ENCODE peak calls at places on chromosome 5, in six cellular contexts. I is K562, T is A549, U is upper lobe of left lung, R is HepG2, J is GM12878. P is an unnamed sample.

GRCh38 chr5:134153241-134153640 is 23.5 kb downstream of the SKP1 start:
- ATAC-seq in I (no peak), T (no peak), U (no peak), R (no peak), J (no peak), P (no peak)

GRCh38 chr5:170216262-170216864 is 16.4 kb upstream of the C5orf58 start:
- ATAC-seq in I (peak; percentile 78), T (peak; percentile 81), U (no peak), R (peak; percentile 74), J (peak; percentile 82), P (peak; percentile 48)

GRCh38 chr5:175484322-175484721 is 6.0 kb downstream of the SFXN1 start:
- ATAC-seq in I (no peak), T (no peak), U (no peak), R (no peak), J (no peak), P (no peak)

GRCh38 chr5:171600736-171601265 is 181.4 kb downstream of the FGF18 start:
- ATAC-seq in I (no peak), T (peak; percentile 31), U (peak; percentile 48), R (no peak), J (no peak), P (no peak)

GRCh38 chr5:11760940-11761603 is 143.2 kb downstream of the CTNND2 start:
- ATAC-seq in I (no peak), T (no peak), U (no peak), R (no peak), J (no peak), P (no peak)

GRCh38 chr5:135040331-135041144 is 6.5 kb upstream of the PITX1 start:
- ATAC-seq in I (no peak), T (no peak), U (no peak), R (no peak), J (no peak), P (no peak)

GRCh38 chr5:10699987-10700386 is 61.0 kb downstream of the DAP start:
- ATAC-seq in I (no peak), T (no peak), U (no peak), R (no peak), J (peak; percentile 80), P (no peak)

GRCh38 chr5:89342106-89342876 is 459.3 kb upstream of the MEF2C start:
- ATAC-seq in I (no peak), T (no peak), U (no peak), R (no peak), J (peak; percentile 66), P (no peak)

GRCh38 chr5:54022156-54022685 is 288.2 kb downstream of the ARL15 start:
- ATAC-seq in I (peak; percentile 72), T (no peak), U (no peak), R (no peak), J (no peak), P (no peak)

GRCh38 chr5:169945831-169946261 is 34.4 kb downstream of the INSYN2B start:
- ATAC-seq in I (no peak), T (peak; percentile 41), U (peak; percentile 38), R (no peak), J (no peak), P (peak; percentile 60)

GRCh38 chr5:64977779-64978178 is 209.0 kb downstream of the CWC27 start:
- ATAC-seq in I (no peak), T (no peak), U (no peak), R (no peak), J (no peak), P (peak; percentile 53)

GRCh38 chr5:144205141-144205551 is 34.5 kb downstream of the KCTD16 start:
- ATAC-seq in I (no peak), T (peak; percentile 64), U (peak; percentile 22), R (no peak), J (no peak), P (peak; percentile 36)

GRCh38 chr5:34651791-34652190 is 4.3 kb upstream of the RAI14 start:
- ATAC-seq in I (no peak), T (no peak), U (no peak), R (no peak), J (no peak), P (no peak)

GRCh38 chr5:172410160-172410559 is 44.2 kb downstream of the SH3PXD2B start:
- ATAC-seq in I (no peak), T (no peak), U (no peak), R (no peak), J (peak; percentile 57), P (no peak)

GRCh38 chr5:14039576-14039975 is 95.1 kb upstream of the DNAH5 start:
- ATAC-seq in I (no peak), T (no peak), U (no peak), R (no peak), J (no peak), P (no peak)

GRCh38 chr5:123181394-123181801 is 92.4 kb downstream of the PRDM6 start:
- ATAC-seq in I (no peak), T (no peak), U (no peak), R (no peak), J (no peak), P (no peak)

GRCh38 chr5:172052454-172053236 is 46.2 kb upstream of the FBXW11 start:
- ATAC-seq in I (peak; percentile 75), T (no peak), U (peak; percentile 47), R (no peak), J (no peak), P (peak; percentile 70)

GRCh38 chr5:157915638-157916037 is 56.7 kb upstream of the CLINT1 start:
- ATAC-seq in I (peak; percentile 22), T (no peak), U (peak; percentile 89), R (peak; percentile 71), J (no peak), P (peak; percentile 84)

GRCh38 chr5:13866792-13867191 is 77.7 kb downstream of the DNAH5 start:
- ATAC-seq in I (peak; percentile 55), T (peak; percentile 64), U (no peak), R (peak; percentile 64), J (peak; percentile 29), P (no peak)

GRCh38 chr5:32612134-32612888 is 27.0 kb downstream of the SUB1 start:
- ATAC-seq in I (peak; percentile 9), T (no peak), U (peak; percentile 51), R (peak; percentile 7), J (peak; percentile 16), P (no peak)

GRCh38 chr5:157870837-157871834 is 12.2 kb upstream of the CLINT1 start:
- ATAC-seq in I (no peak), T (peak; percentile 95), U (no peak), R (peak; percentile 77), J (peak; percentile 78), P (peak; percentile 58)

GRCh38 chr5:103258368-103258956 is at the start of gene MACIR:
- ATAC-seq in I (peak; percentile 91), T (peak; percentile 85), U (peak; percentile 99), R (peak; percentile 89), J (peak; percentile 92), P (peak; percentile 98)

GRCh38 chr5:126093041-126093440 is 330.2 kb upstream of the GRAMD2B start:
- ATAC-seq in I (no peak), T (no peak), U (no peak), R (no peak), J (no peak), P (no peak)

GRCh38 chr5:176528761-176529115 is 8.5 kb downstream of the RNF44 start:
- ATAC-seq in I (no peak), T (no peak), U (no peak), R (no peak), J (no peak), P (peak; percentile 14)

GRCh38 chr5:166032601-166033000 is 2258.8 kb upstream of the WWC1 start:
- ATAC-seq in I (no peak), T (no peak), U (no peak), R (no peak), J (no peak), P (no peak)

GRCh38 chr5:103847060-103847459 is 284.5 kb upstream of the NUDT12 start:
- ATAC-seq in I (no peak), T (peak; percentile 73), U (no peak), R (no peak), J (no peak), P (no peak)

GRCh38 chr5:52710310-52710971 is 77.3 kb upstream of the ITGA1 start:
- ATAC-seq in I (no peak), T (no peak), U (no peak), R (peak; percentile 47), J (peak; percentile 16), P (no peak)

GRCh38 chr5:3929799-3930198 is 334.2 kb downstream of the IRX1 start:
- ATAC-seq in I (no peak), T (no peak), U (no peak), R (no peak), J (no peak), P (no peak)

GRCh38 chr5:56212127-56212879 is 20.8 kb downstream of the ANKRD55 start:
- ATAC-seq in I (no peak), T (no peak), U (no peak), R (no peak), J (no peak), P (no peak)

GRCh38 chr5:25414746-25415145 is 770.0 kb upstream of the CDH10 start:
- ATAC-seq in I (no peak), T (no peak), U (no peak), R (no peak), J (no peak), P (no peak)

DNA sequence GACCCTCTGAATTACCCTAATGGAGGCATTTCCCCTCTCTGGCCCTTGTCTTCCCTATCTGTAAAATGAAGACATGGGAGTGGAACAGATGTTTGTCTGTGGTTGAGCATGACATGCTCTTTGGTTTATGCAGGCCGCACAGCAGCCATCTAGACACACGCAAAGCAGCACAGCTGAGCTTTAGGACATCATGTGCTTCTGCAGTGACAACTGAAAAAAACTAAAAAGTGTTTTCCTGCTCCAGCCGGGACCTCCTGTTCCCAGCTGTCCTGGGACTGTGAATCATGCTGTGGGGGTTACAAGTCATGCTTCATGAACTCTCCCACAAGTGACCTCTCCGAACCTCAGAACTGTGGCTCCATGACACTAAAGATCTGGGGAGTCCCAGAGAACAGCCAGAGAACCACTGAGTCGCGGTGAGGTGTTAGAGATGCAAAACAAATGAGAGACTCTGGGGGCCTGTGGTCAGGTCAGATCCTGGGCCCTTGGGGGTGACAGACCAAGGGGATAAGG is 1.7 kb downstream of the SMIM3 start:
- ATAC-seq in I (no peak), T (no peak), U (peak; percentile 1), R (no peak), J (peak; percentile 73), P (peak; percentile 17)
- TF ChIP-seq EP300 in I (no peak), T (no peak), U (no peak), R (no peak), J (peak; percentile 63), P (no peak)

DNA sequence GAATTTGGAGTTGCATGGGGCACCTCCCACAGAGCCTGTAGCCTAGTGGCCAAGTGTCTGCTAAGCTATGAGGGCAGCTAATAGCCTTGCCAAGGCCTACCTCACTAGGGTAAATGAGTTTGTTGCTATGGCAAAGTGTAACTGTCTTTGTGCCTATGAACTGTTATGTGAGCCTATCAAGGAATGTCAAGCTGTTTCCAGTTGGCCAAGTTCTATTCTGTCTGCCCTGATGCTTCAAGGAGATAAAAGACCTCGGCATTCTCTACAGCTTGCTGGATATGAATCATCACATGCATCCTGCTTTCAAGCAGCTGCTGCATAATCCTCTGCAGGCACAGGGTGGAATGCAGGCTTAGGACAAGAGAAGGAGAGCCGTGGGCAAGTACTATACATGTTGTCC is 69.8 kb upstream of the CCDC112 start:
- ATAC-seq in I (no peak), T (peak; percentile 97), U (no peak), R (no peak), J (no peak), P (no peak)
- TF ChIP-seq CTCF in I (no peak), T (no peak), U (no peak), R (no peak), J (no peak), P (no peak)

GRCh38 chr5:40676643-40677333 is 2.9 kb upstream of the PTGER4 start:
- ATAC-seq in I (no peak), T (no peak), U (no peak), R (no peak), J (no peak), P (no peak)
- TF ChIP-seq EP300 in I (no peak), T (no peak), U (no peak), R (no peak), J (no peak), P (no peak)

GRCh38 chr5:115377468-115378217 is 81.2 kb upstream of the CCDC112 start:
- ATAC-seq in I (no peak), T (peak; percentile 46), U (no peak), R (no peak), J (peak; percentile 54), P (peak; percentile 73)
- TF ChIP-seq CTCF in I (no peak), T (peak; percentile 32), U (peak; percentile 30), R (no peak), J (no peak), P (peak; percentile 60)

P was measured in gastroesophageal sphincter.